ENCODE peak calls at places on chromosome X, in seven cellular contexts. C is SK-N-SH, I is K562, W is GM12878, J is HepG2, B is H1, F is GM12891. Z is an unnamed sample.

GRCh38 chrX:111483876-111484275 is 27.6 kb upstream of the SERTM2 start:
- DNase-seq in C (no peak), I (no peak), W (no peak), J (no peak), B (no peak), F (no peak), Z (no peak)

GRCh38 chrX:150848914-150849365 is 49.5 kb downstream of the CD99L2 start:
- DNase-seq in C (no peak), I (no peak), W (no peak), J (peak), B (no peak), F (no peak), Z (no peak)

GRCh38 chrX:44227981-44228380 is 115.5 kb downstream of the EFHC2 start:
- DNase-seq in C (no peak), I (no peak), W (no peak), J (no peak), B (no peak), F (no peak), Z (no peak)

GRCh38 chrX:110242371-110242770 is 75.5 kb downstream of the AMMECR1 start:
- DNase-seq in C (no peak), I (no peak), W (no peak), J (no peak), B (no peak), F (no peak), Z (no peak)

GRCh38 chrX:85859426-85859825 is 187.9 kb downstream of the CHM start:
- DNase-seq in C (peak), I (no peak), W (no peak), J (no peak), B (no peak), F (no peak), Z (no peak)

GRCh38 chrX:119871599-119872395 is at the start of the genes NDUFA1 and RNF113A:
- DNase-seq in C (peak), I (peak), W (peak), J (peak), B (peak), F (peak), Z (peak)

GRCh38 chrX:82237328-82237727 is 1035.4 kb downstream of the SH3BGRL start:
- DNase-seq in C (no peak), I (no peak), W (no peak), J (no peak), B (no peak), F (no peak), Z (no peak)

GRCh38 chrX:35622021-35622420 is 176.1 kb upstream of the MAGEB16 start:
- DNase-seq in C (no peak), I (no peak), W (no peak), J (no peak), B (no peak), F (no peak), Z (no peak)

GRCh38 chrX:107565916-107566602 is 62.3 kb upstream of the PRPS1 start:
- DNase-seq in C (peak), I (no peak), W (no peak), J (peak), B (no peak), F (no peak), Z (no peak)

GRCh38 chrX:126342859-126343258 is 176.8 kb upstream of the DCAF12L2 start:
- DNase-seq in C (no peak), I (no peak), W (no peak), J (no peak), B (no peak), F (no peak), Z (no peak)

GRCh38 chrX:123320622-123321021 is 136.5 kb downstream of the GRIA3 start:
- DNase-seq in C (no peak), I (no peak), W (no peak), J (no peak), B (no peak), F (no peak), Z (no peak)

GRCh38 chrX:1330605-1331004 is 6.0 kb upstream of the IL3RA start:
- DNase-seq in C (no peak), I (no peak), W (peak), J (no peak), B (no peak), F (no peak), Z (no peak)

GRCh38 chrX:773292-774025 is 142.9 kb downstream of the SHOX start:
- DNase-seq in C (no peak), I (no peak), W (no peak), J (no peak), B (no peak), F (no peak), Z (no peak)

GRCh38 chrX:120429776-120430535 is 39.1 kb downstream of the LAMP2 start:
- DNase-seq in C (no peak), I (no peak), W (no peak), J (no peak), B (no peak), F (no peak), Z (no peak)

DNA sequence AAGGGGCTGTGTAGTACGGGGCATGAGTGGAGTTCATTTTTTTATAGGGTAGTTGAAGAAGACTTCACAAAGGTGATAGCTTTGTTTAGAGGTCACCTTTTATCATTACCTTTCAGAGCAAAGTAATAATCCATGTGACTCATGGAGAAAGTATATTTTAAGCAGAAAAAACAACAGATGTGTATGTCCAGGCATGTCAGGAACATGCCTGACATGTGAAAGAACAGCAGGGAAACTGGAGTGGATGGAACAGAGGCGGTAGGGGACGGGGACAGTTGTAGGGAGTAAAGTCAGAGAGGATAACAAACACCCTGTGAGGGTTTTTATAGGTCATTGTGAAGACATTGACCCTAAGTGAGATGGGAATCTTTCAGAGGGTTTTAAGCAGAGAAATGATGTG is 107.6 kb downstream of the USP9X start:
- DNase-seq in C (no peak), I (no peak), W (no peak), J (no peak), B (no peak), F (no peak), Z (no peak)
- TF ChIP-seq TAF1 in C (no peak), I (no peak), W (no peak), J (no peak), B (no peak), F (no peak), Z (no peak)

GRCh38 chrX:53685711-53686110 is 808 bp downstream of the HUWE1 start:
- DNase-seq in C (no peak), I (no peak), W (no peak), J (no peak), B (no peak), F (no peak), Z (no peak)
- TF ChIP-seq TAF1 in C (no peak), I (no peak), W (no peak), J (no peak), B (no peak), F (no peak), Z (no peak)

DNA sequence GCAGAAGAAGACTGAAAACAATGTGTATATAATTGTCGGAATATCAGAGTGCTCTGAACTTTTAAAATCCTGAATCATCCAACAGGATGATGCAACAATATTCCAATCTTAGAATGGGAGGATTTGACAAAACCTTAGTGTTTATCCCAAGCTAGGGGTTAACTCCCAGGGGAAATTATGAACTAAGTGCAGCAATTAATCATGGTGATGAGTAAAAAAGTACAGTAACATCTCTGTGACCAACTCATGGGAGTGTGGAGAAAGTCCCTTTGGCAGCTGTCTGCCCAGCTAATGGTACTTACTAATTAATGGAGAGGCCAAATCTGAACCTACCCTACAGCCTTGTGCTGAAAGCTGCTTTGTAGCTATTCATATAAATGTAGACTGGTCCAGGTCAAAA is 257.6 kb upstream of the DDX53 start:
- DNase-seq in C (no peak), I (no peak), W (no peak), J (no peak), B (no peak), F (no peak), Z (no peak)
- TF ChIP-seq TAF1 in C (no peak), I (no peak), W (no peak), J (no peak), B (no peak), F (no peak), Z (no peak)

GRCh38 chrX:56798866-56799864 is 70.1 kb downstream of the NBDY start:
- DNase-seq in C (peak), I (no peak), W (no peak), J (peak), B (no peak), F (no peak), Z (no peak)
- TF ChIP-seq TAF1 in C (no peak), I (no peak), W (no peak), J (no peak), B (no peak), F (no peak), Z (no peak)

GRCh38 chrX:13216139-13216538 is 103.7 kb downstream of the ATXN3L start:
- DNase-seq in C (no peak), I (no peak), W (no peak), J (no peak), B (no peak), F (no peak), Z (no peak)

GRCh38 chrX:13223868-13224555 is 95.8 kb downstream of the ATXN3L start:
- DNase-seq in C (no peak), I (no peak), W (no peak), J (peak), B (no peak), F (no peak), Z (no peak)

GRCh38 chrX:13219990-13220764 is 99.7 kb downstream of the ATXN3L start:
- DNase-seq in C (no peak), I (no peak), W (no peak), J (no peak), B (no peak), F (no peak), Z (no peak)

GRCh38 chrX:13215729-13216128 is 104.1 kb downstream of the ATXN3L start:
- DNase-seq in C (no peak), I (no peak), W (no peak), J (no peak), B (no peak), F (no peak), Z (no peak)

GRCh38 chrX:13220916-13221315 is 98.9 kb downstream of the ATXN3L start:
- DNase-seq in C (no peak), I (no peak), W (no peak), J (no peak), B (no peak), F (no peak), Z (no peak)
- TF ChIP-seq TAF1 in C (no peak), I (no peak), W (no peak), J (no peak), B (no peak), F (no peak), Z (no peak)

GRCh38 chrX:13008189-13008533 is 33.3 kb downstream of the TMSB4X start:
- DNase-seq in C (no peak), I (no peak), W (no peak), J (no peak), B (no peak), F (no peak), Z (no peak)

GRCh38 chrX:13008851-13009250 is 33.9 kb downstream of the TMSB4X start:
- DNase-seq in C (no peak), I (no peak), W (no peak), J (no peak), B (no peak), F (no peak), Z (no peak)

GRCh38 chrX:13009256-13009655 is 34.3 kb downstream of the TMSB4X start:
- DNase-seq in C (no peak), I (no peak), W (no peak), J (no peak), B (no peak), F (no peak), Z (no peak)

GRCh38 chrX:13010546-13010945 is 33.9 kb downstream of the FAM9C start:
- DNase-seq in C (no peak), I (no peak), W (no peak), J (no peak), B (no peak), F (no peak), Z (no peak)

GRCh38 chrX:13009844-13010243 is 34.6 kb downstream of the FAM9C start:
- DNase-seq in C (no peak), I (no peak), W (no peak), J (no peak), B (no peak), F (no peak), Z (no peak)
- TF ChIP-seq TAF1 in C (no peak), I (no peak), W (no peak), J (no peak), B (no peak), F (no peak), Z (no peak)

DNA sequence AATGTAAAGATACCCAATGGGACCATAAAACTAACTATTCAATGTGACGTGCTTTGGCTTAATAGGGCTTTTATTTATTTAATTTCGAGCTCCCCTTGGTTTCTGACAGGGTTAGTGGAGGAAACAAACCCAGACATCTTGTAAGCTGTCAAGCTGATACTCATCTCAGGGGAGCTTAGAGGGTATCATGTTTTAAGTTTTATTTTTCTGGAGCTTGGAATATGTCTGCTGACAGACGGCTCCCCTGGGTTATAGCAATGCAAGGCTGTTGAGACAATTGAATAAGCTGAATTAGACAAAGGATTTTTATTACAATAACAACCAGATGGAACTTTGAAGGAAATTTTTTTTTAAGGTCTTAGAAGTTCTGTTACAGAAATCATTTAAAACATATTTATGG is 456.5 kb downstream of the IL1RAPL1 start:
- DNase-seq in C (no peak), I (no peak), W (no peak), J (no peak), B (no peak), F (no peak), Z (no peak)
- TF ChIP-seq TAF1 in C (no peak), I (no peak), W (no peak), J (no peak), B (no peak), F (no peak), Z (no peak)

GRCh38 chrX:97267916-97268680 is 384.4 kb downstream of the RPA4 start:
- DNase-seq in C (no peak), I (no peak), W (no peak), J (no peak), B (no peak), F (no peak), Z (no peak)

GRCh38 chrX:97266406-97267121 is 382.9 kb downstream of the RPA4 start:
- DNase-seq in C (peak), I (no peak), W (no peak), J (no peak), B (no peak), F (no peak), Z (no peak)

DNA sequence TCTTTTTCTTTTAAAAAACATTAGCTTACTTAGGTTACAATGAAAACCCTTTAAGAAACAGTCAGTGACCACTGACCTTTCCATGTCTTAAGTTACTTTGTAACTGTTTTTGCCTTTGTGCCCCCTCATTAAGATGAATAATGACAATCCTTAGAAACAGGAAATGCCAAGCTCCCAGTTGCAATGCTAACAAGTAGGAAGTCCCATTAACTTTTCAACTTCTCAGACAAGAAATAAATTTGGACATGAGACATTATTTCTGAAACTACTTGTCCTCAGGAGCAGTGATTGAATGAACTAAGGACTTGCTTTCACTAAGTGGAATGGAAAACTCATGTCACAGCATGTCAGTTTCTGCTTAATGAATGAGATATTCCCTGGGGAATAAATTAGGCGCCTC is 383.7 kb downstream of the RPA4 start:
- DNase-seq in C (no peak), I (no peak), W (no peak), J (no peak), B (no peak), F (no peak), Z (no peak)
- TF ChIP-seq TAF1 in C (no peak), I (no peak), W (no peak), J (no peak), B (no peak), F (no peak), Z (no peak)

Z was measured in GM12892.